ENCODE peak calls at places on chromosomes 16 and 17, in ten cellular contexts. L, O, P, R, M, I, A, W, U and K are unnamed samples.

GRCh38 chr17:75822119-75822799 is 21.9 kb downstream of the UNC13D start:
- DNase-seq in P (no peak), O (no peak), A (no peak), U (no peak), I (no peak), R (no peak), M (peak), W (no peak), L (no peak), K (no peak)

GRCh38 chr16:87012954-87013938 is 303.9 kb downstream of the C16orf95 start:
- DNase-seq in L (peak), W (no peak), O (no peak), R (no peak), I (no peak), A (no peak), P (peak), U (no peak), M (no peak), K (no peak)

GRCh38 chr17:80219777-80220708 is at the start of the genes SGSH and SLC26A11:
- DNase-seq in L (peak), M (peak), O (peak), A (no peak), W (peak), P (peak), R (peak), I (peak), U (peak), K (no peak)

GRCh38 chr17:72412650-72413076 is 291.8 kb downstream of the SOX9 start:
- DNase-seq in A (no peak), M (no peak), O (no peak), I (no peak), U (no peak), L (peak), P (no peak), W (no peak), R (no peak), K (no peak)

GRCh38 chr16:49608801-49609200 is 235.2 kb downstream of the C16orf78 start:
- DNase-seq in A (peak), O (no peak), L (peak), M (peak), R (no peak), P (peak), I (peak), U (peak), W (no peak), K (peak)

GRCh38 chr16:83887088-83887487 is 11.8 kb upstream of the MLYCD start:
- DNase-seq in R (no peak), A (no peak), L (no peak), P (no peak), O (no peak), W (peak), U (no peak), I (no peak), M (peak), K (no peak)

GRCh38 chr17:61393550-61393903 is 6.1 kb upstream of the TBX2 start:
- DNase-seq in P (no peak), O (no peak), L (no peak), U (no peak), I (no peak), R (no peak), M (no peak), W (peak), A (no peak), K (no peak)

GRCh38 chr16:1691956-1692355 is 13.9 kb downstream of the JPT2 start:
- DNase-seq in I (no peak), W (peak), A (no peak), R (no peak), U (peak), L (peak), P (no peak), M (no peak), O (no peak), K (no peak)

GRCh38 chr16:1968146-1968953 is 1.7 kb downstream of the RNF151 start:
- DNase-seq in I (no peak), U (no peak), P (no peak), W (no peak), O (no peak), M (no peak), A (no peak), R (no peak), L (no peak), K (no peak)

DNA sequence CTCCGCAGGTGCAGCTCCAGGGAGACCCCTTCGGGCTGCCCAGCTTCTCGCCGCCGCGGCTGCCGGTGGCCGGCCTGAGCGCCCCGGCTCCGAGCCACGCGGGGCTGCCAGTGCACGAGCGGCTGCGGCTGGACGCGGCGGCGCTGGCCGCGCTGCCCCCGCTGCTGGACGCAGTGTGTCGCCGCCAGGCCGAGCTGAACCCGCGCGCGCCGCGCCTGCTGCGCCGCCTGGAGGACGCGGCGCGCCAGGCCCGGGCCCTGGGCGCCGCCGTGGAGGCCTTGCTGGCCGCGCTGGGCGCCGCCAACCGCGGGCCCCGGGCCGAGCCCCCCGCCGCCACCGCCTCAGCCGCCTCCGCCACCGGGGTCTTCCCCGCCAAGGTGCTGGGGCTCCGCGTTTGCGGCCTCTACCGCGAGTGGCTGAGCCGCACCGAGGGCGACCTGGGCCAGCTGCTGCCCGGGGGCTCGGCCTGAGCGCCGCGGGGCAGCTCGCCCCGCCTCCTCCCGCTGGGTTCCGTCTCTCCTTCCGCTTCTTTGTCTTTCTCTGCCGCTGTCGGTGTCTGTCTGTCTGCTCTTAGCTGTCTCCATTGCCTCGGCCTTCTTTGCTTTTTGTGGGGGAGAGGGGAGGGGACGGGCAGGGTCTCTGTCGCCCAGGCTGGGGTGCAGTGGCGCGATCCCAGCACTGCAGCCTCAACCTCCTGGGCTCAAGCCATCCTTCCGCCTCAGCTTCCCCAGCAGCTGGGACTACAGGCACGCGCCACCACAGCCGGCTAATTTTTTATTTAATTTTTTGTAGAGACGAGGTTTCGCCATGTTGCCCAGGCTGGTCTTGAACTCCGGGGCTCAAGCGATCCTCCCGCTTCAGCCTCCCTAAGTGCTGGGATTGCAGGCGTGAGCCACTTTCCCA is 5.9 kb downstream of the CTF1 start:
- DNase-seq in M (no peak), O (peak), R (peak), L (peak), U (peak), W (peak), A (no peak), P (peak), I (peak), K (no peak)
- TF ChIP-seq CTCF in M (no peak), O (no peak), R (peak), L (no peak), U (no peak), W (no peak), A (no peak), P (no peak), I (peak), K (peak)

GRCh38 chr16:73778872-73779271 is 517.7 kb upstream of the PSMD7 start:
- DNase-seq in A (no peak), I (no peak), M (no peak), R (no peak), U (no peak), L (no peak), O (no peak), P (no peak), W (no peak), K (no peak)
- TF ChIP-seq CTCF in A (no peak), I (no peak), M (no peak), R (no peak), U (no peak), L (no peak), O (no peak), P (no peak), W (no peak), K (no peak)

GRCh38 chr17:17511293-17511741 is 15.1 kb upstream of the RASD1 start:
- DNase-seq in O (peak), M (no peak), P (no peak), A (no peak), W (no peak), L (no peak), U (no peak), I (no peak), R (no peak), K (no peak)
- TF ChIP-seq CTCF in O (no peak), M (no peak), P (no peak), A (no peak), W (peak), L (no peak), U (no peak), I (no peak), R (no peak), K (no peak)

GRCh38 chr17:77728022-77728671 is 230.4 kb upstream of the TNRC6C start:
- DNase-seq in U (no peak), O (no peak), W (peak), A (no peak), I (peak), M (peak), R (peak), P (no peak), L (peak), K (no peak)
- TF ChIP-seq CTCF in U (peak), O (no peak), W (peak), A (no peak), I (peak), M (peak), R (no peak), P (peak), L (peak), K (no peak)

DNA sequence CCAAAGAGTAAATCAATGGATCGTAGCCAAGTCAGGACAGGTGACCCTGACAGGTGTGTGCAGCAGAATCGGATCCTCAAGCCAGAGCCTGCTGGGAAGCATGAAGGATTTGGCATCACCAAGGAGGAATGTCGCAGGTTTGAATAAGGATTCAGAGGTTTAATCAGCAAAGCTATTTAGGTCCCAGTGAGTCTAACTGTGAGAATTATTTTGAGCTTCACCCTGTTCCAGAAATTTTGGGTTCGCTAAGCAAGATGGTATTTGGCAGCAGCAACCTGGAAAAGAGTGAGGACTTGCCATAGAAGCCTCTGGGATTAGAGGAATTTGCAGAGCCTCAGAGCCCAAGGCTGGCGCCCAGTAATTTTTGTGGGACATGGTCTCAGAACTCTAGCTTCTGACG is 173.0 kb downstream of the CCDC182 start:
- DNase-seq in U (no peak), I (no peak), O (no peak), W (no peak), P (no peak), M (no peak), L (no peak), R (no peak), A (no peak), K (no peak)
- TF ChIP-seq CTCF in U (no peak), I (no peak), O (no peak), W (no peak), P (no peak), M (no peak), L (no peak), R (no peak), A (no peak), K (no peak)

GRCh38 chr17:57750930-57751329 is 5.8 kb upstream of the CCDC182 start:
- DNase-seq in P (no peak), I (no peak), R (no peak), M (no peak), W (no peak), L (no peak), A (no peak), U (no peak), O (no peak), K (no peak)

GRCh38 chr17:57750109-57750845 is 5.2 kb upstream of the CCDC182 start:
- DNase-seq in O (no peak), W (no peak), L (no peak), U (no peak), I (no peak), M (peak), A (no peak), P (no peak), R (no peak), K (no peak)

GRCh38 chr17:57749701-57750100 is 4.6 kb upstream of the CCDC182 start:
- DNase-seq in I (no peak), A (no peak), L (no peak), W (no peak), R (no peak), P (no peak), U (no peak), O (no peak), M (no peak), K (no peak)

GRCh38 chr17:57751971-57752905 is 7.1 kb upstream of the CCDC182 start:
- DNase-seq in W (no peak), O (no peak), R (no peak), A (no peak), I (no peak), L (no peak), U (no peak), P (no peak), M (no peak), K (no peak)

DNA sequence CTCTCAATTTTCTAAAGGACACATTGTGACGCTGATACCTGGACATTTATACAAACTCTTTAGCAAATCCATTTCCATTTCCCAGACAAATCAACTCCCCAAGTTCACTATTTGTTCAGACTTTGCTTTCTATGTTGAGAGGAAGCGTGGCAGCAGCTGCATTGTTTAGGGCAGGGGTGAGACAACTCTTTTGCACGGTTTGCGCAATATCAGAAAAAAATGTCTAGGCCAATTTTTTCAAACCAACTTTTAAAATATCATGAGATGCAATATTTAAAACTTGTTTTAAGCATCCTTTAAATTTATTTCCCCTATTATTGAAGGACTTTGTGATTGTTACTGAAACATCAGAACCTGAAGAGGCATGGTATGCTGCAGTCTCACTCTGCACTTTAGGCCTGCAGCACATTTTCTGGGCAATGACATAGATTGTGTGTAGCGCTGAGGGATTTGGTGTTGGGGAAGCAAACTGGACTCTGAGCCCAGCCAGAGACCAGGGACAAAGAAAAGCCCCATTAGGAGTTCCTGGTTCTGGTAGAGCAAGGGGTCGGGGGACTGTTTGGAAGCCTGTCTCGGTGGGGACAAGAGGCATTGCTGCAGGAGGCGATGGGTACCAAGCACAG is 6.4 kb upstream of the CCDC182 start:
- DNase-seq in M (no peak), A (no peak), R (no peak), O (no peak), U (peak), W (no peak), L (no peak), I (no peak), P (no peak), K (no peak)
- TF ChIP-seq CTCF in M (no peak), A (no peak), R (no peak), O (no peak), U (no peak), W (no peak), L (no peak), I (no peak), P (no peak), K (no peak)